ENCODE peak calls at places on chromosomes 1 and 21, in ten cellular contexts. X is heart right ventricle, Y is GM20000, V is activated T-helper 1 cell treated with Interleukin-2 at 50 U/mL for 16 hours, H is upper lobe of right lung, I is GM13976, T is WTC11, U is fibroblast of lung, L is thoracic aorta, A is endodermal cell. J is an unnamed sample.

GRCh38 chr1:42679364-42679983 is 2.7 kb upstream of the YBX1 start:
- DNase-seq in Y (no peak), L (no peak), U (no peak), H (no peak), T (no peak), A (no peak), X (no peak), I (no peak), V (no peak), J (no peak)

GRCh38 chr1:65812065-65812464 is 19.4 kb downstream of the PDE4B start:
- DNase-seq in A (peak), X (no peak), T (no peak), I (peak), U (peak), H (no peak), L (no peak), Y (peak), V (no peak), J (no peak)

GRCh38 chr1:10687142-10687715 is 109.2 kb downstream of the CASZ1 start:
- DNase-seq in A (no peak), L (no peak), I (no peak), X (no peak), H (no peak), U (no peak), T (no peak), V (no peak), Y (no peak), J (no peak)

GRCh38 chr1:201016211-201016651 is 7.3 kb downstream of the KIF21B start:
- DNase-seq in H (peak), X (peak), V (no peak), I (no peak), A (peak), L (no peak), T (no peak), U (peak), Y (no peak), J (no peak)

GRCh38 chr1:24045766-24046165 is 65.6 kb upstream of the SRSF10 start:
- DNase-seq in V (no peak), T (no peak), I (no peak), U (peak), Y (no peak), H (no peak), X (no peak), L (no peak), A (no peak), J (no peak)

GRCh38 chr1:119631433-119632102 is 16.5 kb downstream of the ZNF697 start:
- DNase-seq in V (no peak), Y (peak), H (peak), I (no peak), L (peak), A (peak), T (peak), U (peak), X (peak), J (no peak)

GRCh38 chr1:184624051-184624450 is 130.6 kb downstream of the EDEM3 start:
- DNase-seq in A (no peak), Y (no peak), H (no peak), L (no peak), V (no peak), U (no peak), T (no peak), I (no peak), X (no peak), J (no peak)

GRCh38 chr1:245469006-245469405 is 314.2 kb downstream of the KIF26B start:
- DNase-seq in T (no peak), L (no peak), H (no peak), Y (no peak), A (no peak), X (no peak), U (no peak), I (no peak), V (no peak), J (no peak)

GRCh38 chr1:147541672-147542548 is 609 bp downstream of the BCL9 start:
- DNase-seq in I (no peak), X (peak), V (no peak), U (peak), T (peak), H (peak), A (peak), L (peak), Y (peak), J (peak)

GRCh38 chr1:240178366-240178765 is 86.7 kb downstream of the FMN2 start:
- DNase-seq in I (no peak), T (no peak), X (no peak), U (no peak), A (no peak), Y (no peak), H (no peak), L (no peak), V (no peak), J (no peak)

GRCh38 chr1:41811051-41811795 is 107.5 kb downstream of the HIVEP3 start:
- DNase-seq in I (peak), L (no peak), U (peak), H (no peak), Y (peak), X (no peak), T (no peak), A (no peak), V (no peak), J (no peak)

GRCh38 chr1:231708394-231708793 is 81.8 kb downstream of the DISC1 start:
- DNase-seq in T (no peak), H (no peak), Y (no peak), I (no peak), A (no peak), U (no peak), V (no peak), X (no peak), L (no peak), J (no peak)

GRCh38 chr21:44999972-45000636 is 60.3 kb downstream of the SLX9 start:
- DNase-seq in I (no peak), A (no peak), L (no peak), X (peak), Y (no peak), U (no peak), V (no peak), H (peak), T (no peak), J (no peak)

GRCh38 chr21:30340714-30341573 is 3.5 kb upstream of the KRTAP27-1 start:
- DNase-seq in U (peak), H (no peak), Y (peak), X (no peak), A (peak), I (peak), T (peak), V (no peak), L (no peak), J (no peak)

GRCh38 chr1:88401283-88401682 is 282.8 kb upstream of the PKN2 start:
- DNase-seq in Y (peak), U (no peak), X (no peak), H (no peak), T (no peak), V (no peak), L (no peak), I (peak), A (no peak), J (no peak)

GRCh38 chr1:235946570-235946981 is 79.9 kb upstream of the LYST start:
- DNase-seq in T (no peak), Y (peak), V (no peak), X (no peak), A (no peak), U (peak), H (no peak), L (no peak), I (peak), J (no peak)

GRCh38 chr1:203172184-203173115 is 3.2 kb downstream of the MYBPH start:
- DNase-seq in T (peak), A (peak), I (peak), H (peak), U (peak), L (no peak), Y (peak), V (no peak), X (peak), J (no peak)

GRCh38 chr1:7380712-7381111 is 390.4 kb upstream of the VAMP3 start:
- DNase-seq in I (no peak), U (no peak), T (no peak), A (peak), X (no peak), H (no peak), Y (no peak), V (no peak), L (no peak), J (no peak)

GRCh38 chr1:35062518-35063196 is 16.5 kb upstream of the ZMYM1 start:
- DNase-seq in H (no peak), V (no peak), Y (no peak), U (peak), I (peak), A (no peak), L (no peak), X (no peak), T (no peak), J (no peak)

GRCh38 chr1:44294588-44295007 is 60.5 kb downstream of the ERI3 start:
- DNase-seq in T (peak), I (no peak), V (no peak), L (no peak), X (no peak), Y (no peak), A (peak), H (no peak), U (peak), J (peak)

GRCh38 chr1:164576311-164577271 is 17.6 kb downstream of the PBX1 start:
- DNase-seq in H (no peak), V (no peak), U (peak), T (peak), I (no peak), A (peak), L (no peak), X (peak), Y (no peak), J (no peak)

GRCh38 chr1:1073743-1074587 is at the start of gene RNF223:
- DNase-seq in X (no peak), L (no peak), H (peak), A (no peak), Y (no peak), T (no peak), I (no peak), V (no peak), U (no peak), J (no peak)

GRCh38 chr1:159015440-159015909 is 5.8 kb downstream of the IFI16 start:
- DNase-seq in X (no peak), V (peak), H (peak), Y (peak), T (no peak), U (peak), L (peak), I (peak), A (peak), J (no peak)

GRCh38 chr1:193216920-193217319 is 30.5 kb upstream of the B3GALT2 start:
- DNase-seq in X (peak), U (no peak), H (no peak), Y (no peak), A (peak), I (no peak), L (no peak), V (no peak), T (peak), J (peak)

GRCh38 chr1:147091801-147092200 is 80.5 kb downstream of the PRKAB2 start:
- DNase-seq in T (no peak), I (no peak), Y (no peak), X (no peak), U (no peak), V (no peak), A (no peak), H (no peak), L (no peak), J (no peak)

GRCh38 chr21:16162953-16163352 is 433.2 kb downstream of the USP25 start:
- DNase-seq in V (no peak), T (no peak), I (no peak), Y (no peak), H (no peak), A (no peak), U (no peak), L (no peak), X (no peak), J (no peak)

GRCh38 chr1:29122662-29122986 is 1.1 kb downstream of the TMEM200B start:
- DNase-seq in T (peak), Y (peak), I (peak), A (peak), L (no peak), V (no peak), H (peak), X (peak), U (peak), J (no peak)